ENCODE peak calls at places on chromosome X, in eight cellular contexts. L is H1; F is osteocyte; H is CD4-positive, CD25-positive, alpha-beta regulatory T cell; A is lower lobe of right lung; X is testis; Y is dorsolateral prefrontal cortex; I is AG09309. G is an unnamed sample.

GRCh38 chrX:72714471-72714916 is 388 bp upstream of the PHKA1 start:
- DNase-seq in Y (peak), A (peak), F (no peak), I (peak), X (peak), L (peak), H (no peak), G (peak)

GRCh38 chrX:139930923-139931645 is 1.8 kb downstream of the ATP11C start:
- DNase-seq in A (peak), L (no peak), Y (no peak), I (no peak), F (no peak), X (peak), H (peak), G (no peak)

GRCh38 chrX:48540015-48540350 is 469 bp downstream of the TBC1D25 start:
- DNase-seq in L (no peak), I (no peak), F (no peak), X (peak), A (no peak), Y (peak), H (peak), G (no peak)

GRCh38 chrX:20265221-20265725 is 1.4 kb downstream of the RPS6KA3 start:
- DNase-seq in Y (peak), X (peak), I (no peak), F (no peak), L (peak), A (peak), H (peak), G (no peak)

GRCh38 chrX:45017946-45018345 is 145.0 kb downstream of the KDM6A start:
- DNase-seq in X (no peak), F (no peak), H (no peak), I (no peak), Y (no peak), L (no peak), A (no peak), G (no peak)

GRCh38 chrX:19772306-19772705 is 115.1 kb downstream of the SH3KBP1 start:
- DNase-seq in H (no peak), X (no peak), F (no peak), A (no peak), L (no peak), I (no peak), Y (no peak), G (no peak)

GRCh38 chrX:151724563-151725337 is 8.9 kb downstream of the FATE1 start:
- DNase-seq in A (no peak), Y (no peak), F (no peak), L (no peak), I (no peak), H (no peak), X (peak), G (no peak)

GRCh38 chrX:152637649-152638442 is at the start of gene GABRQ:
- DNase-seq in Y (peak), F (peak), A (peak), I (no peak), X (peak), H (no peak), L (peak), G (no peak)

GRCh38 chrX:153438522-153438921 is 7.3 kb downstream of the TREX2 start:
- DNase-seq in Y (peak), A (no peak), L (no peak), H (no peak), F (no peak), X (peak), I (no peak), G (no peak)

GRCh38 chrX:54992911-54993622 is 921 bp downstream of the PFKFB1 start:
- DNase-seq in F (no peak), I (no peak), A (no peak), L (no peak), X (no peak), H (no peak), Y (no peak), G (no peak)

GRCh38 chrX:11386001-11386523 is 92.8 kb downstream of the AMELX start:
- DNase-seq in A (no peak), X (no peak), Y (no peak), F (no peak), I (peak), L (no peak), H (no peak), G (no peak)

GRCh38 chrX:1425381-1425780 is 27.3 kb downstream of the ASMTL start:
- DNase-seq in I (no peak), L (no peak), A (peak), X (no peak), F (no peak), Y (peak), H (no peak), G (no peak)

GRCh38 chrX:2928583-2929434 is at the start of gene ARSD:
- DNase-seq in A (peak), I (peak), L (peak), H (peak), Y (peak), X (peak), F (peak), G (no peak)

GRCh38 chrX:100447563-100448397 is 37.7 kb upstream of the PCDH19 start:
- DNase-seq in A (no peak), X (peak), L (peak), H (no peak), I (no peak), Y (peak), F (no peak), G (no peak)

GRCh38 chrX:130395341-130395740 is 6.4 kb upstream of the RBMX2 start:
- DNase-seq in L (no peak), A (no peak), F (peak), H (no peak), Y (no peak), I (no peak), X (no peak), G (no peak)

GRCh38 chrX:47581731-47582647 is at the start of gene TIMP1:
- DNase-seq in H (peak), X (peak), L (peak), I (peak), F (peak), A (peak), Y (peak), G (peak)

GRCh38 chrX:150575415-150575814 is 7.0 kb downstream of the MTM1 start:
- DNase-seq in L (no peak), Y (no peak), F (no peak), A (no peak), I (no peak), H (peak), X (no peak), G (no peak)

GRCh38 chrX:143664302-143664701 is 28.4 kb upstream of the SLITRK4 start:
- DNase-seq in F (no peak), A (no peak), Y (no peak), H (no peak), L (no peak), X (no peak), I (no peak), G (no peak)

GRCh38 chrX:8721536-8721935 is 10.4 kb downstream of the ANOS1 start:
- DNase-seq in A (no peak), H (no peak), L (no peak), Y (no peak), I (no peak), X (no peak), F (no peak), G (no peak)

GRCh38 chrX:131041652-131042051 is 16.5 kb upstream of the ARHGAP36 start:
- DNase-seq in A (no peak), Y (no peak), F (no peak), I (no peak), X (no peak), H (no peak), L (no peak), G (no peak)

GRCh38 chrX:40130207-40130606 is 32.4 kb upstream of the BCOR start:
- DNase-seq in X (no peak), Y (no peak), I (no peak), L (no peak), F (no peak), A (no peak), H (no peak), G (no peak)

GRCh38 chrX:24658421-24658820 is 11.3 kb upstream of the PCYT1B start:
- DNase-seq in F (no peak), I (no peak), Y (no peak), A (no peak), L (no peak), X (no peak), H (no peak), G (no peak)

GRCh38 chrX:12997898-12998687 is 23.2 kb downstream of the TMSB4X start:
- DNase-seq in A (no peak), Y (peak), I (no peak), L (no peak), F (no peak), H (no peak), X (peak), G (no peak)

GRCh38 chrX:155819966-155820491 is 61.1 kb upstream of the VAMP7 start:
- DNase-seq in L (peak), Y (peak), X (peak), F (no peak), I (peak), H (peak), A (peak), G (peak)

GRCh38 chrX:129798456-129798855 is 18.7 kb downstream of the SASH3 start:
- DNase-seq in F (peak), Y (no peak), L (no peak), X (no peak), H (no peak), A (no peak), I (no peak), G (no peak)

GRCh38 chrX:45596190-45596808 is 395.6 kb upstream of the DIPK2B start:
- DNase-seq in Y (no peak), L (no peak), H (no peak), I (no peak), F (no peak), A (no peak), X (no peak), G (no peak)

GRCh38 chrX:132480581-132481203 is 8.1 kb downstream of the MBNL3 start:
- DNase-seq in A (peak), H (no peak), L (no peak), X (peak), I (peak), Y (peak), F (no peak), G (no peak)

GRCh38 chrX:14798805-14799397 is 74.0 kb downstream of the FANCB start:
- DNase-seq in Y (no peak), I (no peak), H (no peak), F (no peak), A (no peak), L (no peak), X (no peak), G (no peak)

GRCh38 chrX:123869488-123869887 is 9.6 kb downstream of the XIAP start:
- DNase-seq in Y (no peak), H (no peak), I (no peak), L (no peak), A (no peak), X (no peak), F (no peak), G (no peak)

GRCh38 chrX:103918584-103919335 is 43.7 kb upstream of the TMSB15B start:
- DNase-seq in H (peak), L (peak), A (peak), F (peak), Y (peak), I (no peak), X (peak), G (peak)

GRCh38 chrX:13164611-13165010 is 120.2 kb upstream of the FAM9C start:
- DNase-seq in H (no peak), F (no peak), L (no peak), Y (no peak), X (no peak), I (no peak), A (no peak), G (peak)

GRCh38 chrX:154409222-154409871 is at the start of gene DNASE1L1:
- DNase-seq in A (peak), F (peak), L (peak), I (peak), H (no peak), Y (peak), X (peak), G (no peak)

GRCh38 chrX:49242545-49243066 is 7.3 kb downstream of the CCDC22 start:
- DNase-seq in X (no peak), F (no peak), H (no peak), Y (no peak), L (no peak), I (no peak), A (no peak), G (no peak)

GRCh38 chrX:136639506-136640176 is 8.3 kb upstream of the CD40LG start:
- DNase-seq in Y (no peak), L (no peak), H (no peak), A (no peak), F (no peak), I (no peak), X (no peak), G (no peak)

GRCh38 chrX:65695849-65696248 is 28.4 kb downstream of the MSN start:
- DNase-seq in I (no peak), A (no peak), L (no peak), F (no peak), X (no peak), Y (no peak), H (no peak), G (no peak)